ENCODE peak calls at places on chromosomes 7 and 10, in nine cellular contexts. U, P, E, L, V, M, B, D and J are unnamed samples.

GRCh38 chr7:55086413-55087201 is 67.8 kb downstream of the EGFR start:
- DNase-seq in U (peak; percentile 88), M (no peak), B (no peak), D (peak; percentile 42), E (no peak), V (no peak), P (no peak), L (no peak), J (no peak)

GRCh38 chr10:79189853-79190435 is 121.2 kb downstream of the ZMIZ1 start:
- DNase-seq in B (no peak), P (no peak), M (no peak), E (no peak), U (no peak), D (no peak), L (no peak), V (no peak), J (no peak)

GRCh38 chr7:5214641-5215040 is 24.6 kb downstream of the WIPI2 start:
- DNase-seq in L (no peak), D (no peak), P (no peak), M (no peak), E (no peak), U (no peak), B (no peak), V (no peak), J (no peak)

GRCh38 chr10:79442171-79443040 is 3.0 kb downstream of the ZCCHC24 start:
- DNase-seq in V (no peak), L (no peak), E (no peak), M (no peak), B (no peak), D (no peak), U (no peak), P (peak; percentile 19), J (no peak)

GRCh38 chr7:99748846-99749579 is 14.0 kb upstream of the CYP3A7 start:
- DNase-seq in U (no peak), P (no peak), B (no peak), L (no peak), D (no peak), V (no peak), E (no peak), M (no peak), J (no peak)

GRCh38 chr10:132020456-132020855 is 38.7 kb upstream of the BNIP3 start:
- DNase-seq in B (no peak), U (no peak), L (no peak), E (no peak), P (no peak), M (no peak), V (no peak), D (no peak), J (no peak)

GRCh38 chr10:116809528-116810500 is 39.5 kb upstream of the ENO4 start:
- DNase-seq in E (no peak), M (peak; percentile 80), U (no peak), L (no peak), D (no peak), V (peak; percentile 63), B (no peak), P (peak; percentile 78), J (no peak)

GRCh38 chr10:71337219-71337625 is 18.2 kb downstream of the SLC29A3 start:
- DNase-seq in V (no peak), U (no peak), E (no peak), L (no peak), P (peak; percentile 77), M (peak; percentile 14), B (no peak), D (no peak), J (no peak)